ENCODE peak calls at places on chromosomes 4 and X, in ten cellular contexts. O is left ventricle myocardium inferior; L is aorta; S is ascending aorta; M is Peyer's patch; J is body of pancreas; G is naive thymus-derived CD4-positive, alpha-beta T cell; W is thoracic aorta; V is transverse colon; Q is effector memory CD4-positive, alpha-beta T cell. Z is an unnamed sample.
A peak's percentile ranks its signal among the peaks of the same experiment; 100 is the strongest.

GRCh38 chr4:155208258-155209054 is at the start of gene NPY2R:
- DNase-seq in W (no peak), V (peak; percentile 7), S (no peak), M (no peak), G (no peak), L (no peak), Q (no peak), O (no peak), J (no peak), Z (no peak)

GRCh38 chrX:77527233-77528001 is 80.2 kb downstream of the FGF16 start:
- DNase-seq in S (no peak), M (no peak), W (no peak), G (no peak), Q (no peak), O (peak; percentile 30), J (no peak), V (no peak), L (peak; percentile 50), Z (no peak)

GRCh38 chr4:1370321-1371124 is 23.5 kb downstream of the UVSSA start:
- DNase-seq in S (no peak), Q (no peak), W (no peak), V (no peak), G (no peak), J (peak; percentile 21), O (peak; percentile 7), L (peak; percentile 29), M (peak; percentile 34), Z (no peak)

GRCh38 chr4:41509411-41510008 is 28.4 kb upstream of the LIMCH1 start:
- DNase-seq in W (no peak), J (peak; percentile 24), Q (no peak), S (peak; percentile 75), O (peak; percentile 50), V (no peak), M (no peak), L (peak; percentile 66), G (no peak), Z (no peak)

GRCh38 chrX:13835825-13836224 is 18.9 kb upstream of the GPM6B start:
- DNase-seq in Q (no peak), O (no peak), M (no peak), W (no peak), L (no peak), V (no peak), S (no peak), J (no peak), G (no peak), Z (no peak)

GRCh38 chrX:31499120-31499519 is 427.3 kb upstream of the FTHL17 start:
- DNase-seq in G (no peak), O (no peak), W (no peak), J (no peak), V (no peak), M (no peak), L (no peak), Q (no peak), S (no peak), Z (no peak)

GRCh38 chrX:72475338-72475737 is 97.3 kb downstream of the HDAC8 start:
- DNase-seq in O (no peak), L (no peak), V (no peak), W (no peak), G (no peak), Q (no peak), S (no peak), J (no peak), M (no peak), Z (no peak)

GRCh38 chr4:43765514-43765913 is 683.1 kb downstream of the KCTD8 start:
- DNase-seq in V (no peak), Q (no peak), G (no peak), M (no peak), O (no peak), J (no peak), S (no peak), L (no peak), W (no peak), Z (no peak)

GRCh38 chr4:23891064-23891421 is 1.2 kb upstream of the PPARGC1A start:
- DNase-seq in W (no peak), L (no peak), Q (no peak), O (no peak), S (no peak), J (no peak), V (no peak), M (no peak), G (no peak), Z (no peak)

GRCh38 chrX:62839596-62839995 is 511.5 kb downstream of the SPIN4 start:
- DNase-seq in V (no peak), L (no peak), S (no peak), Q (no peak), O (no peak), J (no peak), W (no peak), M (no peak), G (no peak), Z (no peak)
- H3K9me3 ChIP-seq in V (no peaks in the 10 kb centered on the region), L (peaks cover 2% of the 10 kb centered on the region), S (no peaks in the 10 kb centered on the region), Q (no peaks in the 10 kb centered on the region), O (no peaks in the 10 kb centered on the region), J (no peaks in the 10 kb centered on the region), W (no peaks in the 10 kb centered on the region), M (no peaks in the 10 kb centered on the region), G (no peaks in the 10 kb centered on the region), Z (no peaks in the 10 kb centered on the region)

DNA sequence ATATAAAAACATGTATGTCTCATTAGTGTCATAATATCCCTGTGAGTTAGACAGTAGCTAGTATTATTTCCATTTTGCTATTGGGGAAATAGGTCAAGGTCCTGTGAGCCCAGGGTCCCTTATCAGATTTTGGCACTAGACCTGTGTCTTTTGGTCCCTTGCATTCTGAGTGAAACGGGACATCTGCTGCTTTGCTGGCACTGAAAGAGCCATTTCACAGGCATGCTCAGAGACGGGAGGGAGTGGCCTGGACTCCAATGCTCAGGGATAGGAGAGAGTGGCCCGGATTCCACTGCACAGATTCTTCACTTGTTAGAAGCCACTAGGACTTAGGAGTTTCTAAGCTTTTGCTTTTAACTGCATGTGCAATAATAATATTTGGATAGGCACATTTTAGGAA is 177.2 kb downstream of the TSPAN5 start:
- DNase-seq in L (no peak), G (no peak), W (no peak), Q (no peak), V (no peak), O (no peak), S (no peak), M (no peak), J (peak; percentile 46), Z (no peak)
- H3K9me3 ChIP-seq in L (no peaks in the 10 kb centered on the region), G (no peaks in the 10 kb centered on the region), W (no peaks in the 10 kb centered on the region), Q (no peaks in the 10 kb centered on the region), V (no peaks in the 10 kb centered on the region), O (no peaks in the 10 kb centered on the region), S (no peaks in the 10 kb centered on the region), M (no peaks in the 10 kb centered on the region), J (no peaks in the 10 kb centered on the region), Z (no peaks in the 10 kb centered on the region)

DNA sequence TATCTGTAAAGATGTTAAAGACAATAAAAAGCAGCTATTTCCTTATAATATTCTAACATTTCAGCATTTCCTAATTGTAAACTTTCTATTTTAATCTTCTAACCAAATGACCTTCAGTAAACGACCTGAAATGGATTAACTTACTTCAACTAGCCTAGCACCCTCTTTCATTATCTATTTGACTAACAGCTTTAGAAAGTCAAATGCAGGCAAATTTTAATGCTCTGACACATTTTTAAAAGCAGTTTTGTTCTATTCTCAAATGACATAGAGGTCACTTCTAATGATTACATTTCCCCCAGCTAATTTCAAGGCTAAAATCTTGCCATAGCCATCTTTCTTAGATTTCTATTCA is 41.9 kb downstream of the SLC7A11 start:
- DNase-seq in M (no peak), O (no peak), S (no peak), V (no peak), G (no peak), Q (no peak), L (no peak), J (no peak), W (no peak), Z (no peak)
- H3K9me3 ChIP-seq in M (no peaks in the 10 kb centered on the region), O (no peaks in the 10 kb centered on the region), S (no peaks in the 10 kb centered on the region), V (no peaks in the 10 kb centered on the region), G (no peaks in the 10 kb centered on the region), Q (no peaks in the 10 kb centered on the region), L (no peaks in the 10 kb centered on the region), J (no peaks in the 10 kb centered on the region), W (no peaks in the 10 kb centered on the region), Z (no peaks in the 10 kb centered on the region)

GRCh38 chr4:153367092-153367491 is 22.6 kb downstream of the MND1 start:
- DNase-seq in W (no peak), G (no peak), L (no peak), V (no peak), M (no peak), J (no peak), S (no peak), Q (no peak), O (no peak), Z (no peak)
- H3K9me3 ChIP-seq in W (no peaks in the 10 kb centered on the region), G (no peaks in the 10 kb centered on the region), L (no peaks in the 10 kb centered on the region), V (no peaks in the 10 kb centered on the region), M (no peaks in the 10 kb centered on the region), J (no peaks in the 10 kb centered on the region), S (no peaks in the 10 kb centered on the region), Q (no peaks in the 10 kb centered on the region), O (peaks cover 11% of the 10 kb centered on the region), Z (no peaks in the 10 kb centered on the region)

GRCh38 chrX:150533863-150534262 is 34.6 kb upstream of the MTM1 start:
- DNase-seq in M (no peak), S (no peak), L (no peak), V (no peak), J (no peak), W (no peak), O (no peak), Q (no peak), G (no peak), Z (no peak)
- H3K9me3 ChIP-seq in M (no peaks in the 10 kb centered on the region), S (no peaks in the 10 kb centered on the region), L (no peaks in the 10 kb centered on the region), V (no peaks in the 10 kb centered on the region), J (no peaks in the 10 kb centered on the region), W (no peaks in the 10 kb centered on the region), O (peaks cover 18% of the 10 kb centered on the region), Q (no peaks in the 10 kb centered on the region), G (no peaks in the 10 kb centered on the region), Z (no peaks in the 10 kb centered on the region)